ENCODE peak calls at places on chromosomes 12 and 14, in four cellular contexts. L is renal cortical epithelial cell, I is ureter, Q is naive B cell. X is an unnamed sample.

GRCh38 chr12:114733919-114734318 is 49.9 kb upstream of the TBX3 start:
- DNase-seq in L (no peak), Q (no peak), I (no peak), X (no peak)

GRCh38 chr12:40837891-40838424 is 145.7 kb downstream of the CNTN1 start:
- DNase-seq in I (no peak), Q (no peak), L (no peak), X (no peak)

GRCh38 chr14:69699743-69700309 is 67.1 kb upstream of the SRSF5 start:
- DNase-seq in I (no peak), Q (no peak), L (no peak), X (no peak)

GRCh38 chr14:100898465-100898864 is 5.1 kb downstream of the RTL1 start:
- DNase-seq in I (no peak), L (no peak), Q (no peak), X (no peak)

GRCh38 chr14:70882771-70883492 is 24.3 kb upstream of the PCNX1 start:
- DNase-seq in I (no peak), L (peak; percentile 65), Q (no peak), X (no peak)

GRCh38 chr12:47080725-47081502 is 1.2 kb upstream of the AMIGO2 start:
- DNase-seq in Q (peak; percentile 56), L (peak; percentile 93), I (peak; percentile 69), X (no peak)

GRCh38 chr12:1801285-1801975 is 18.9 kb upstream of the LRTM2 start:
- DNase-seq in Q (no peak), I (peak; percentile 36), L (no peak), X (no peak)

GRCh38 chr12:54005531-54005852 is 3.3 kb upstream of the HOXC8 start:
- DNase-seq in L (no peak), Q (no peak), I (no peak), X (no peak)

GRCh38 chr14:34208532-34208931 is 253.5 kb downstream of the SPTSSA start:
- DNase-seq in I (no peak), Q (no peak), L (no peak), X (no peak)

GRCh38 chr12:130205531-130205930 is 43.3 kb downstream of the FZD10 start:
- DNase-seq in L (no peak), I (no peak), Q (no peak), X (no peak)